ENCODE peak calls at places on chromosome 13, in nine cellular contexts. One of them, this sample, is unnamed.

GRCh38 chr13:36382030-36382429 is 35.8 kb upstream of the SPART start:
- DNase-seq in epithelial cell of esophagus: peak
- DNase-seq in nephron progenitor cell: no peak
- DNase-seq in omental fat pad: no peak
- DNase-seq in Panc1: no peak
- DNase-seq in GM12865: no peak
- DNase-seq in lower leg skin: no peak
- DNase-seq in mammary epithelial cell: peak
- DNase-seq in GM13977: no peak
- DNase-seq in this sample: no peak

GRCh38 chr13:89627991-89628390 is 1719.5 kb upstream of the MIR17HG start:
- DNase-seq in epithelial cell of esophagus: peak
- DNase-seq in lower leg skin: no peak
- DNase-seq in nephron progenitor cell: no peak
- DNase-seq in mammary epithelial cell: peak
- DNase-seq in Panc1: peak
- DNase-seq in GM12865: no peak
- DNase-seq in GM13977: no peak
- DNase-seq in omental fat pad: no peak
- DNase-seq in this sample: no peak

GRCh38 chr13:92097337-92097903 is 699.0 kb downstream of the GPC5 start:
- DNase-seq in mammary epithelial cell: no peak
- DNase-seq in GM12865: no peak
- DNase-seq in GM13977: no peak
- DNase-seq in lower leg skin: no peak
- DNase-seq in Panc1: no peak
- DNase-seq in omental fat pad: no peak
- DNase-seq in epithelial cell of esophagus: peak
- DNase-seq in nephron progenitor cell: no peak
- DNase-seq in this sample: no peak

GRCh38 chr13:110338441-110339101 is 31.5 kb downstream of the COL4A2 start:
- DNase-seq in omental fat pad: no peak
- DNase-seq in GM13977: no peak
- DNase-seq in nephron progenitor cell: no peak
- DNase-seq in epithelial cell of esophagus: no peak
- DNase-seq in mammary epithelial cell: no peak
- DNase-seq in GM12865: no peak
- DNase-seq in Panc1: no peak
- DNase-seq in lower leg skin: no peak
- DNase-seq in this sample: no peak

GRCh38 chr13:95160112-95160906 is 140.9 kb downstream of the ABCC4 start:
- DNase-seq in epithelial cell of esophagus: peak
- DNase-seq in omental fat pad: no peak
- DNase-seq in lower leg skin: no peak
- DNase-seq in Panc1: no peak
- DNase-seq in mammary epithelial cell: no peak
- DNase-seq in GM12865: no peak
- DNase-seq in nephron progenitor cell: no peak
- DNase-seq in GM13977: no peak
- DNase-seq in this sample: no peak

GRCh38 chr13:109666656-109667448 is 119.5 kb downstream of the IRS2 start:
- DNase-seq in Panc1: no peak
- DNase-seq in mammary epithelial cell: peak
- DNase-seq in lower leg skin: no peak
- DNase-seq in epithelial cell of esophagus: peak
- DNase-seq in omental fat pad: no peak
- DNase-seq in GM13977: no peak
- DNase-seq in nephron progenitor cell: no peak
- DNase-seq in GM12865: no peak
- DNase-seq in this sample: no peak

GRCh38 chr13:50580684-50581305 is 262.7 kb downstream of the DLEU7 start:
- DNase-seq in epithelial cell of esophagus: peak
- DNase-seq in lower leg skin: no peak
- DNase-seq in mammary epithelial cell: no peak
- DNase-seq in Panc1: no peak
- DNase-seq in GM13977: no peak
- DNase-seq in GM12865: no peak
- DNase-seq in omental fat pad: no peak
- DNase-seq in nephron progenitor cell: no peak
- DNase-seq in this sample: no peak

GRCh38 chr13:91278888-91279287 is 68.6 kb upstream of the MIR17HG start:
- DNase-seq in mammary epithelial cell: no peak
- DNase-seq in epithelial cell of esophagus: no peak
- DNase-seq in nephron progenitor cell: no peak
- DNase-seq in lower leg skin: no peak
- DNase-seq in GM12865: no peak
- DNase-seq in GM13977: no peak
- DNase-seq in Panc1: no peak
- DNase-seq in omental fat pad: no peak
- DNase-seq in this sample: no peak

GRCh38 chr13:34343413-34343812 is 525.5 kb downstream of the RFC3 start:
- DNase-seq in epithelial cell of esophagus: no peak
- DNase-seq in Panc1: no peak
- DNase-seq in lower leg skin: no peak
- DNase-seq in nephron progenitor cell: no peak
- DNase-seq in GM12865: no peak
- DNase-seq in GM13977: no peak
- DNase-seq in mammary epithelial cell: no peak
- DNase-seq in omental fat pad: no peak
- DNase-seq in this sample: no peak

GRCh38 chr13:50457430-50458393 is 385.8 kb downstream of the DLEU7 start:
- DNase-seq in GM13977: no peak
- DNase-seq in epithelial cell of esophagus: no peak
- DNase-seq in mammary epithelial cell: no peak
- DNase-seq in omental fat pad: no peak
- DNase-seq in lower leg skin: peak
- DNase-seq in nephron progenitor cell: no peak
- DNase-seq in GM12865: no peak
- DNase-seq in Panc1: no peak
- DNase-seq in this sample: peak

GRCh38 chr13:48573213-48573612 is 40.3 kb upstream of the RCBTB2 start:
- DNase-seq in lower leg skin: no peak
- DNase-seq in epithelial cell of esophagus: no peak
- DNase-seq in nephron progenitor cell: no peak
- DNase-seq in GM13977: no peak
- DNase-seq in GM12865: no peak
- DNase-seq in Panc1: no peak
- DNase-seq in omental fat pad: no peak
- DNase-seq in mammary epithelial cell: no peak
- DNase-seq in this sample: no peak

GRCh38 chr13:99417151-99417820 is 84.0 kb upstream of the TM9SF2 start:
- DNase-seq in omental fat pad: no peak
- DNase-seq in GM12865: no peak
- DNase-seq in lower leg skin: no peak
- DNase-seq in epithelial cell of esophagus: no peak
- DNase-seq in nephron progenitor cell: peak
- DNase-seq in GM13977: no peak
- DNase-seq in Panc1: no peak
- DNase-seq in mammary epithelial cell: no peak
- DNase-seq in this sample: no peak

GRCh38 chr13:107301724-107302374 is 733.9 kb upstream of the ARGLU1 start:
- DNase-seq in nephron progenitor cell: no peak
- DNase-seq in omental fat pad: no peak
- DNase-seq in GM12865: no peak
- DNase-seq in lower leg skin: no peak
- DNase-seq in Panc1: no peak
- DNase-seq in epithelial cell of esophagus: no peak
- DNase-seq in GM13977: no peak
- DNase-seq in mammary epithelial cell: no peak
- DNase-seq in this sample: no peak

GRCh38 chr13:95067303-95067702 is 233.9 kb downstream of the ABCC4 start:
- DNase-seq in mammary epithelial cell: no peak
- DNase-seq in epithelial cell of esophagus: peak
- DNase-seq in omental fat pad: no peak
- DNase-seq in nephron progenitor cell: no peak
- DNase-seq in GM12865: no peak
- DNase-seq in GM13977: no peak
- DNase-seq in lower leg skin: no peak
- DNase-seq in Panc1: no peak
- DNase-seq in this sample: no peak

GRCh38 chr13:88919970-88920628 is 1248.9 kb downstream of the SLITRK5 start:
- DNase-seq in lower leg skin: no peak
- DNase-seq in epithelial cell of esophagus: no peak
- DNase-seq in nephron progenitor cell: no peak
- DNase-seq in omental fat pad: no peak
- DNase-seq in GM13977: no peak
- DNase-seq in GM12865: peak
- DNase-seq in Panc1: no peak
- DNase-seq in mammary epithelial cell: no peak
- DNase-seq in this sample: no peak

GRCh38 chr13:109211616-109212015 is 574.8 kb downstream of the IRS2 start:
- DNase-seq in epithelial cell of esophagus: peak
- DNase-seq in Panc1: no peak
- DNase-seq in mammary epithelial cell: peak
- DNase-seq in lower leg skin: no peak
- DNase-seq in GM12865: no peak
- DNase-seq in nephron progenitor cell: no peak
- DNase-seq in omental fat pad: no peak
- DNase-seq in GM13977: no peak
- DNase-seq in this sample: no peak

GRCh38 chr13:110305544-110305943 is 1.4 kb downstream of the COL4A1 start:
- DNase-seq in GM12865: no peak
- DNase-seq in nephron progenitor cell: no peak
- DNase-seq in GM13977: no peak
- DNase-seq in omental fat pad: no peak
- DNase-seq in epithelial cell of esophagus: no peak
- DNase-seq in mammary epithelial cell: no peak
- DNase-seq in Panc1: no peak
- DNase-seq in lower leg skin: no peak
- DNase-seq in this sample: no peak

GRCh38 chr13:36096411-36097184 is 34.6 kb downstream of the DCLK1 start:
- DNase-seq in mammary epithelial cell: peak
- DNase-seq in omental fat pad: no peak
- DNase-seq in epithelial cell of esophagus: peak
- DNase-seq in GM13977: no peak
- DNase-seq in Panc1: no peak
- DNase-seq in nephron progenitor cell: no peak
- DNase-seq in lower leg skin: no peak
- DNase-seq in GM12865: no peak
- DNase-seq in this sample: no peak

GRCh38 chr13:30158774-30159445 is 148.4 kb downstream of the KATNAL1 start:
- DNase-seq in nephron progenitor cell: no peak
- DNase-seq in Panc1: no peak
- DNase-seq in GM12865: peak
- DNase-seq in lower leg skin: no peak
- DNase-seq in omental fat pad: no peak
- DNase-seq in mammary epithelial cell: no peak
- DNase-seq in GM13977: no peak
- DNase-seq in epithelial cell of esophagus: peak
- DNase-seq in this sample: no peak
- TF ChIP-seq CTCF in nephron progenitor cell: no peak
- TF ChIP-seq CTCF in Panc1: no peak
- TF ChIP-seq CTCF in GM12865: peak
- TF ChIP-seq CTCF in lower leg skin: no peak
- TF ChIP-seq CTCF in omental fat pad: no peak
- TF ChIP-seq CTCF in mammary epithelial cell: peak
- TF ChIP-seq CTCF in GM13977: peak
- TF ChIP-seq CTCF in epithelial cell of esophagus: peak
- TF ChIP-seq CTCF in this sample: no peak

DNA sequence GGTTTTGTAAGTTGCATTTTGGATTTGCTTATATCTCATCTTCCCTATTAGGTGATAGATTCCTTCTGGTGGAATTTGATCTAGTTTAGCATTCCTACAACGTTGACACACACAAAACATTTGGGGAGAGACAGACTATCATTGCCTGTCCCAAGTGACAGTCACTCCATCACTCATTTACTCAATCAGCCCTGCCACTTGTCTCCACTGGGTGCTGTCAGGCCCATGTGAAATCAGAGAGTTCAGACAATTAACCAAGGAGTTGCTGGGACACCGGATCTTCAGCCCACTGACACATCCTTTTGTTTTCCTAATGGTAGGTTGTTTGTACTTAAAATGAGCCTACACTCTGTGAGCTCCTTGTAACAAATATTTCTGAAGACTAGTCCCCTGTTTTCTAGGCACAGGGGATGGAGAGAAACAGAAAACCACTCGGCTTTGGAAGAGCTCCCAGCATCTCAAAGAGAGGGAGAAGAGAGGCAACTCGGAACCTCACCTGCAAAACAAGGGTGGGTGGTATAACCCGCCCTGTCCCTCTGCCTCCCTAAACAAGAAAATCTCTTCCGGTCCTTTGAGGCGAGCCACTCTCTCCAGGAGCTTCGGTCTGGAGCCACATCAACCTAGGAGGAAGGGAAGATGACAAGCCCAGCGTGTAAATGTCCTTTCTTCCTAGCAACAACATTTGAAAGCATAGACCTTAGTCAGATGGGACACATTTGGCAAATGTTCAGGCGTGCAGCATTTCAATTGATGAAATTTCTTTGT is 440.9 kb upstream of the KLF12 start:
- DNase-seq in epithelial cell of esophagus: no peak
- DNase-seq in Panc1: no peak
- DNase-seq in mammary epithelial cell: no peak
- DNase-seq in omental fat pad: no peak
- DNase-seq in GM13977: no peak
- DNase-seq in GM12865: no peak
- DNase-seq in nephron progenitor cell: no peak
- DNase-seq in lower leg skin: no peak
- DNase-seq in this sample: no peak
- TF ChIP-seq CTCF in epithelial cell of esophagus: no peak
- TF ChIP-seq CTCF in Panc1: no peak
- TF ChIP-seq CTCF in mammary epithelial cell: no peak
- TF ChIP-seq CTCF in omental fat pad: no peak
- TF ChIP-seq CTCF in GM13977: no peak
- TF ChIP-seq CTCF in GM12865: no peak
- TF ChIP-seq CTCF in nephron progenitor cell: no peak
- TF ChIP-seq CTCF in lower leg skin: no peak
- TF ChIP-seq CTCF in this sample: no peak

GRCh38 chr13:54733639-54734038 is 1705.0 kb downstream of the OLFM4 start:
- DNase-seq in Panc1: no peak
- DNase-seq in epithelial cell of esophagus: no peak
- DNase-seq in mammary epithelial cell: no peak
- DNase-seq in omental fat pad: no peak
- DNase-seq in lower leg skin: no peak
- DNase-seq in nephron progenitor cell: no peak
- DNase-seq in GM13977: no peak
- DNase-seq in GM12865: no peak
- DNase-seq in this sample: no peak
- TF ChIP-seq CTCF in Panc1: peak
- TF ChIP-seq CTCF in epithelial cell of esophagus: no peak
- TF ChIP-seq CTCF in mammary epithelial cell: no peak
- TF ChIP-seq CTCF in omental fat pad: no peak
- TF ChIP-seq CTCF in lower leg skin: no peak
- TF ChIP-seq CTCF in nephron progenitor cell: no peak
- TF ChIP-seq CTCF in GM13977: no peak
- TF ChIP-seq CTCF in GM12865: no peak
- TF ChIP-seq CTCF in this sample: no peak

DNA sequence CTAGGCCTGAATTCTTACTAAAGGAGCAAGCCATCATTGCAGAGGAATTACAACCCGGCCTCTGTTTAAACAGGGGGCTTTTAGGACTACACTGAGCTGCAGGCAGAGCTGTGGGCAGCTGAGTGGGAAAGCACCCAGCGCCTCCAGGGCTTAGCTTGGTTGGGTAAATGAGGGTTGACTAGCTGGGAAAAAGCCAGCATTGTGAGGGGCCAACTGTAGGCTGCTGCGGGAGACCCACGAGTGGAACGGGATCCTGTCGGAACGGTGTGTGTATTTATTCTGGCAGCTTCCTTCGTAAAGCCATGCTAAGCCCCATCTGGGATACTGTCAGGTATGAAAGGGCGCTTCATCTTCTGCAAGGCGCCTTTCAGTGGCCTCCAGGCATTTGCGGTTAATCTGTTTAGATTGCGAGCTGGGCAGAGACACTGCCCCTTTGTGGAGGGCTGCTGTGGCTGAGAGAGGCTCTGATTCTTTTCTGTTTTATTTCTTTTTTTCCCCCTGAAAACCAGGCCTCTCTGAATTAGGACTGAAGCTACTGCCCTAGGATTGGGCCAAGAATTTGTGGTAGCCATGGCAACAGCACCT is 39.5 kb upstream of the CNMD start:
- DNase-seq in nephron progenitor cell: no peak
- DNase-seq in mammary epithelial cell: peak
- DNase-seq in GM13977: no peak
- DNase-seq in lower leg skin: no peak
- DNase-seq in omental fat pad: no peak
- DNase-seq in Panc1: no peak
- DNase-seq in epithelial cell of esophagus: no peak
- DNase-seq in GM12865: no peak
- DNase-seq in this sample: no peak
- TF ChIP-seq CTCF in nephron progenitor cell: no peak
- TF ChIP-seq CTCF in mammary epithelial cell: no peak
- TF ChIP-seq CTCF in GM13977: no peak
- TF ChIP-seq CTCF in lower leg skin: no peak
- TF ChIP-seq CTCF in omental fat pad: no peak
- TF ChIP-seq CTCF in Panc1: no peak
- TF ChIP-seq CTCF in epithelial cell of esophagus: no peak
- TF ChIP-seq CTCF in GM12865: no peak
- TF ChIP-seq CTCF in this sample: no peak